ENCODE peak calls at places on chromosomes 5 and 9, in four cellular contexts. One of them, this sample, is unnamed.

GRCh38 chr9:19513671-19514275 is 105.0 kb downstream of the ACER2 start:
- DNase-seq in ovary: no peak
- DNase-seq in tibial nerve: no peak
- DNase-seq in H54: no peak
- DNase-seq in this sample: no peak

GRCh38 chr9:99465231-99465891 is 243.3 kb downstream of the SEC61B start:
- DNase-seq in ovary: no peak
- DNase-seq in tibial nerve: no peak
- DNase-seq in H54: no peak
- DNase-seq in this sample: no peak

GRCh38 chr9:127578952-127579853 is 32.9 kb upstream of the STXBP1 start:
- DNase-seq in ovary: peak
- DNase-seq in tibial nerve: peak
- DNase-seq in H54: peak
- DNase-seq in this sample: peak

GRCh38 chr5:121325930-121326329 is 525.8 kb upstream of the FTMT start:
- DNase-seq in ovary: no peak
- DNase-seq in tibial nerve: no peak
- DNase-seq in H54: no peak
- DNase-seq in this sample: no peak

GRCh38 chr5:10157085-10157669 is 92.5 kb downstream of the ATPSCKMT start:
- DNase-seq in ovary: no peak
- DNase-seq in tibial nerve: no peak
- DNase-seq in H54: no peak
- DNase-seq in this sample: no peak

GRCh38 chr9:69675563-69675962 is 3.4 kb upstream of the APBA1 start:
- DNase-seq in ovary: no peak
- DNase-seq in tibial nerve: no peak
- DNase-seq in H54: no peak
- DNase-seq in this sample: no peak

GRCh38 chr9:98037362-98037761 is 19.2 kb upstream of the NANS start:
- DNase-seq in ovary: no peak
- DNase-seq in tibial nerve: no peak
- DNase-seq in H54: no peak
- DNase-seq in this sample: no peak

GRCh38 chr5:118354806-118355205 is 633.5 kb downstream of the DTWD2 start:
- DNase-seq in ovary: no peak
- DNase-seq in tibial nerve: no peak
- DNase-seq in H54: no peak
- DNase-seq in this sample: no peak

GRCh38 chr5:44945743-44946142 is 137.0 kb downstream of the MRPS30 start:
- DNase-seq in ovary: no peak
- DNase-seq in tibial nerve: no peak
- DNase-seq in H54: no peak
- DNase-seq in this sample: no peak

GRCh38 chr9:125867752-125868400 is 120.7 kb downstream of the PBX3 start:
- DNase-seq in ovary: no peak
- DNase-seq in tibial nerve: no peak
- DNase-seq in H54: no peak
- DNase-seq in this sample: no peak

GRCh38 chr5:59830801-59831200 is 62.7 kb downstream of the PDE4D start:
- DNase-seq in ovary: no peak
- DNase-seq in tibial nerve: no peak
- DNase-seq in H54: no peak
- DNase-seq in this sample: no peak

GRCh38 chr5:177426566-177427210 is at the start of gene GRK6:
- DNase-seq in ovary: peak
- DNase-seq in tibial nerve: no peak
- DNase-seq in H54: peak
- DNase-seq in this sample: peak
- TF ChIP-seq POLR2A in ovary: peak
- TF ChIP-seq POLR2A in tibial nerve: peak
- TF ChIP-seq POLR2A in H54: peak
- TF ChIP-seq POLR2A in this sample: peak

GRCh38 chr9:131578778-131579504 is 33.6 kb downstream of the PRRT1B start:
- DNase-seq in ovary: peak
- DNase-seq in tibial nerve: no peak
- DNase-seq in H54: no peak
- DNase-seq in this sample: peak

GRCh38 chr9:131578016-131578415 is 32.7 kb downstream of the PRRT1B start:
- DNase-seq in ovary: no peak
- DNase-seq in tibial nerve: no peak
- DNase-seq in H54: no peak
- DNase-seq in this sample: no peak

GRCh38 chr9:131575946-131576853 is 30.9 kb downstream of the PRRT1B start:
- DNase-seq in ovary: no peak
- DNase-seq in tibial nerve: no peak
- DNase-seq in H54: no peak
- DNase-seq in this sample: no peak

GRCh38 chr9:131577005-131578000 is 32.0 kb downstream of the PRRT1B start:
- DNase-seq in ovary: no peak
- DNase-seq in tibial nerve: no peak
- DNase-seq in H54: no peak
- DNase-seq in this sample: no peak

DNA sequence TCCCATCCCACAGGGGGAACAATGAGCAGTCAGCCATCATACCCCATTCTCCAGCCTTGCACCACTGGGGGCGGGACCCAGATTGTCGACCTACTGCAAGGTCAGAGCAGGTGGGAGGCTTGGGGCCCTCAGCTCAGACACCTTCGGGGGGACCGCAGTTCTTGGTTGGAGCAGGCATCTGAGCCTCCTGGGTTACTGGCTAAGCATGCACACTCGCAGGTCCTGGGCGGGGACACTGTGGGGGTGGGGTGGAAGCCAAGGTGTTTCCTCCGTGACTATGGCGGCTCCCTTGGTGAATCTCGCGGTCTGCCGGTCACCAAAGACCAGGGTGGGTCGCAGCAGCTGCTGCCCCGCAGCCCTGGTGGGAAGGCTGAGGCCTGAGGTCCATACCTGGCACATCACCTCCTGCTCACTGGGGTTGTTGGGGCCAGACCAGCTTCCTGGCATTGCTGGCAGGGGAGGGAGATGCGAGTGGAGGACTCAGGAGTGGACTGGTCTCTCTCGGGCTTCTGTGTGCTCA is 29.9 kb downstream of the PRRT1B start:
- DNase-seq in ovary: no peak
- DNase-seq in tibial nerve: no peak
- DNase-seq in H54: no peak
- DNase-seq in this sample: no peak
- TF ChIP-seq POLR2A in ovary: no peak
- TF ChIP-seq POLR2A in tibial nerve: no peak
- TF ChIP-seq POLR2A in H54: no peak
- TF ChIP-seq POLR2A in this sample: no peak

GRCh38 chr5:35229076-35230042 is 928 bp downstream of the PRLR start:
- DNase-seq in ovary: no peak
- DNase-seq in tibial nerve: no peak
- DNase-seq in H54: no peak
- DNase-seq in this sample: no peak
- TF ChIP-seq POLR2A in ovary: no peak
- TF ChIP-seq POLR2A in tibial nerve: no peak
- TF ChIP-seq POLR2A in H54: no peak
- TF ChIP-seq POLR2A in this sample: no peak

GRCh38 chr5:176543428-176544182 is 5.5 kb upstream of the CDHR2 start:
- DNase-seq in ovary: peak
- DNase-seq in tibial nerve: no peak
- DNase-seq in H54: peak
- DNase-seq in this sample: peak
- TF ChIP-seq POLR2A in ovary: peak
- TF ChIP-seq POLR2A in tibial nerve: no peak
- TF ChIP-seq POLR2A in H54: peak
- TF ChIP-seq POLR2A in this sample: peak

GRCh38 chr5:1718669-1719068 is 81.0 kb downstream of the MRPL36 start:
- DNase-seq in ovary: no peak
- DNase-seq in tibial nerve: no peak
- DNase-seq in H54: no peak
- DNase-seq in this sample: no peak
- TF ChIP-seq POLR2A in ovary: no peak
- TF ChIP-seq POLR2A in tibial nerve: no peak
- TF ChIP-seq POLR2A in H54: no peak
- TF ChIP-seq POLR2A in this sample: no peak